ENCODE peak calls at places on chromosome 16, in six cellular contexts. O is SK-N-SH, B is GM23338, S is PC-3, C is neural progenitor cell, Q is hepatocyte. A is an unnamed sample.

GRCh38 chr16:27826893-27827289 is 236.6 kb downstream of the GSG1L start:
- DNase-seq in B (no peak), S (no peak), Q (no peak), O (no peak), C (no peak), A (no peak)

GRCh38 chr16:685967-686366 is 1.8 kb upstream of the JMJD8 start:
- DNase-seq in S (peak), C (peak), B (peak), O (peak), Q (peak), A (no peak)

GRCh38 chr16:2042666-2043295 is 4.9 kb downstream of the NTHL1 start:
- DNase-seq in S (no peak), Q (no peak), O (no peak), B (no peak), C (no peak), A (no peak)

GRCh38 chr16:79278506-79278905 is 322.0 kb downstream of the MAF start:
- DNase-seq in S (no peak), C (no peak), Q (no peak), O (no peak), B (no peak), A (peak)

GRCh38 chr16:85081765-85082164 is 30.5 kb downstream of the CIBAR2 start:
- DNase-seq in B (no peak), S (no peak), O (no peak), Q (no peak), C (peak), A (no peak)

GRCh38 chr16:81831722-81832126 is 52.6 kb downstream of the PLCG2 start:
- DNase-seq in C (no peak), S (no peak), B (peak), Q (no peak), O (no peak), A (peak)

GRCh38 chr16:10871157-10871991 is 5.6 kb upstream of the CIITA start:
- DNase-seq in O (no peak), B (no peak), C (no peak), S (peak), Q (no peak), A (peak)

GRCh38 chr16:23423496-23424049 is 29.4 kb downstream of the COG7 start:
- DNase-seq in C (no peak), B (peak), S (peak), O (no peak), Q (peak), A (no peak)

GRCh38 chr16:54677551-54677950 is 253.1 kb upstream of the IRX5 start:
- DNase-seq in Q (no peak), B (no peak), C (no peak), O (no peak), S (no peak), A (no peak)

GRCh38 chr16:59067207-59067606 is 333.1 kb upstream of the GOT2 start:
- DNase-seq in Q (no peak), O (no peak), S (no peak), C (no peak), B (no peak), A (peak)

GRCh38 chr16:7651803-7652570 is 319.3 kb downstream of the RBFOX1 start:
- DNase-seq in C (peak), S (no peak), B (peak), Q (no peak), O (no peak), A (no peak)

GRCh38 chr16:27314161-27314723 is 468 bp downstream of the IL4R start:
- DNase-seq in Q (peak), S (peak), O (peak), C (no peak), B (peak), A (no peak)

GRCh38 chr16:83807710-83808572 is at the start of gene HSBP1:
- DNase-seq in B (peak), C (peak), Q (peak), S (peak), O (peak), A (peak)

GRCh38 chr16:85221081-85221809 is 109.0 kb upstream of the CIBAR2 start:
- DNase-seq in Q (no peak), O (peak), C (no peak), B (no peak), S (no peak), A (no peak)

GRCh38 chr16:49452568-49452967 is 79.0 kb downstream of the C16orf78 start:
- DNase-seq in S (no peak), Q (no peak), B (peak), O (no peak), C (peak), A (no peak)

GRCh38 chr16:64391009-64391663 is 730.7 kb downstream of the CDH11 start:
- DNase-seq in B (no peak), S (peak), O (no peak), C (no peak), Q (no peak), A (no peak)

GRCh38 chr16:88731699-88732098 is 25.4 kb downstream of the CTU2 start:
- DNase-seq in B (no peak), S (no peak), Q (peak), O (peak), C (no peak), A (no peak)

GRCh38 chr16:13463619-13464018 is 456.3 kb upstream of the ERCC4 start:
- DNase-seq in Q (no peak), C (no peak), O (no peak), S (no peak), B (no peak), A (no peak)

GRCh38 chr16:2149630-2150417 is 1.4 kb downstream of the RAB26 start:
- DNase-seq in O (no peak), B (peak), Q (no peak), C (peak), S (peak), A (peak)

GRCh38 chr16:52825882-52826281 is 226.8 kb downstream of the CHD9NB start:
- DNase-seq in O (no peak), S (no peak), C (no peak), B (no peak), Q (peak), A (no peak)

GRCh38 chr16:87956169-87956770 is 5.0 kb downstream of the BANP start:
- DNase-seq in C (peak), S (no peak), O (no peak), B (peak), Q (peak), A (peak)

GRCh38 chr16:57754354-57755060 is 18.9 kb downstream of the KATNB1 start:
- DNase-seq in B (no peak), O (no peak), S (no peak), C (no peak), Q (no peak), A (no peak)

GRCh38 chr16:83995756-83996155 is 27.7 kb downstream of the NECAB2 start:
- DNase-seq in Q (peak), S (no peak), O (no peak), B (peak), C (peak), A (no peak)

GRCh38 chr16:84603115-84603816 is 14.6 kb downstream of the COTL1 start:
- DNase-seq in C (no peak), S (peak), B (no peak), O (no peak), Q (peak), A (no peak)

GRCh38 chr16:11198817-11199216 is 57.2 kb downstream of the SOCS1 start:
- DNase-seq in Q (peak), C (no peak), O (no peak), S (peak), B (no peak), A (peak)

GRCh38 chr16:54056921-54057320 is 229.7 kb downstream of the IRX3 start:
- DNase-seq in O (no peak), B (no peak), C (no peak), Q (no peak), S (no peak), A (no peak)

GRCh38 chr16:23690771-23691482 is 12.2 kb downstream of the PLK1 start:
- DNase-seq in S (no peak), O (no peak), C (no peak), Q (no peak), B (no peak), A (no peak)

GRCh38 chr16:29789775-29790182 is 772 bp upstream of the KIF22 start:
- DNase-seq in B (peak), O (no peak), Q (no peak), C (no peak), S (no peak), A (peak)

GRCh38 chr16:12507366-12507765 is 296.3 kb downstream of the CPPED1 start:
- DNase-seq in Q (no peak), C (no peak), B (no peak), O (no peak), S (no peak), A (no peak)

GRCh38 chr16:56861092-56861610 is 3.9 kb upstream of the SLC12A3 start:
- DNase-seq in C (peak), B (no peak), O (peak), S (no peak), Q (peak), A (peak)

GRCh38 chr16:56749806-56750491 is 20.0 kb downstream of the NUP93 start:
- DNase-seq in S (no peak), Q (no peak), O (no peak), B (no peak), C (no peak), A (no peak)

GRCh38 chr16:49269231-49269630 is 12.4 kb downstream of the CBLN1 start:
- DNase-seq in O (no peak), S (no peak), C (no peak), Q (no peak), B (no peak), A (no peak)

GRCh38 chr16:84281077-84281476 is 13.6 kb upstream of the WFDC1 start:
- DNase-seq in O (peak), S (peak), Q (no peak), C (peak), B (peak), A (peak)

GRCh38 chr16:67296422-67296821 is 17.1 kb downstream of the PLEKHG4 start:
- DNase-seq in C (no peak), S (peak), B (no peak), O (no peak), Q (no peak), A (no peak)

GRCh38 chr16:58426095-58426494 is 33.8 kb downstream of the GINS3 start:
- DNase-seq in Q (no peak), S (no peak), O (no peak), B (no peak), C (no peak), A (peak)

GRCh38 chr16:78584213-78584860 is 484.9 kb downstream of the WWOX start:
- DNase-seq in C (no peak), O (no peak), B (no peak), Q (no peak), S (no peak), A (no peak)

GRCh38 chr16:67979955-67980678 is at the start of gene DPEP3:
- DNase-seq in B (peak), Q (no peak), C (no peak), S (no peak), O (peak), A (no peak)

GRCh38 chr16:46745594-46745993 is 2.5 kb downstream of the MYLK3 start:
- DNase-seq in S (no peak), Q (no peak), C (no peak), O (no peak), B (peak), A (no peak)

GRCh38 chr16:46751381-46751780 is 3.2 kb upstream of the MYLK3 start:
- DNase-seq in S (no peak), O (no peak), C (no peak), Q (no peak), B (no peak), A (no peak)

GRCh38 chr16:46748775-46749705 is 896 bp upstream of the MYLK3 start:
- DNase-seq in Q (peak), C (no peak), O (peak), S (no peak), B (no peak), A (peak)

GRCh38 chr16:46746821-46747776 is 1.0 kb downstream of the MYLK3 start:
- DNase-seq in C (no peak), O (peak), Q (no peak), S (no peak), B (peak), A (no peak)

GRCh38 chr16:46747777-46748651 is at the start of gene MYLK3:
- DNase-seq in C (peak), Q (peak), S (no peak), O (no peak), B (peak), A (no peak)
- H3K27ac ChIP-seq in C (no peak), Q (no peak), S (no peak), O (no peak), B (peak), A (no peak)

GRCh38 chr16:31376705-31377104 is 16.4 kb upstream of the ITGAD start:
- DNase-seq in Q (no peak), C (no peak), O (no peak), B (no peak), S (no peak), A (no peak)
- TF ChIP-seq EZH2phosphoT487 in Q (no peak), C (no peak), O (no peak), B (no peak), S (no peak), A (no peak)

GRCh38 chr16:31872201-31872600 is 1.4 kb upstream of the ZNF267 start:
- DNase-seq in C (no peak), Q (no peak), O (no peak), B (no peak), S (no peak), A (no peak)
- H2AFZ ChIP-seq in C (no peak), Q (no peak), O (no peak), B (no peak), S (no peak), A (no peak)

GRCh38 chr16:47715442-47716054 is 254.4 kb downstream of the PHKB start:
- DNase-seq in B (no peak), Q (no peak), O (no peak), C (no peak), S (no peak), A (no peak)
- H3K27ac ChIP-seq in B (no peak), Q (no peak), O (no peak), C (no peak), S (no peak), A (no peak)

DNA sequence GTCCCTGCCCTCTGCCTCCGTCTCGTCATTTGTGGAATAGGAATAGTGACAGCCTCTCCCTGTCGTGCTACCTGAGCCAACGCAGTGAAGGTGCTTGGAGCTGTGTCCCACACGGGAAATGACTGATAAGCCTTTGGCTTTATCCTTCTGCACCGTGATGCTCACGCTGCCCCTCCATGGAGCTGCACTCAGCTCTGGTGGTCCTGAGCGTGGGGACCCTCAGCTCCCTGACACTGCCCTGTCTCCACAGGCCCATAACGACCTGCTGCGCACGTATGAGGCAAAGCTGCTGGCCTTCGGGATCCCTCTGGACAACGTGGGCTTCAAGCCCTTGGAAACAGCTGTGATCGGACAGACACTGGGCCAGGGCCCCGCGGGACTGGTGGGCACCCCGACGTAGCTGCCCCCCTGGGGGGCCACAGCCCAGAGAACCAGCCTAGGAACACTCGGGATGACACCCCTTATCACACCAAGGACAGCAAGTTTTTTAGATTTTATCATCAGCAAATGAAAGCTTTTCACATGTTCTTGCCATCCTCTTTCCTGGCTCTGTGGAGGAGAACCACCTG is 23.8 kb upstream of the DBNDD1 start:
- DNase-seq in B (no peak), Q (no peak), S (no peak), C (no peak), O (no peak), A (no peak)
- TF ChIP-seq EZH2phosphoT487 in B (no peak), Q (no peak), S (no peak), C (no peak), O (no peak), A (no peak)

GRCh38 chr16:66204761-66205160 is 161.7 kb upstream of the CDH5 start:
- DNase-seq in C (no peak), B (no peak), O (no peak), Q (no peak), S (peak), A (no peak)

GRCh38 chr16:66203476-66203875 is 163.0 kb upstream of the CDH5 start:
- DNase-seq in B (no peak), S (no peak), O (no peak), C (no peak), Q (no peak), A (no peak)

GRCh38 chr16:66205287-66206167 is 161.0 kb upstream of the CDH5 start:
- DNase-seq in O (no peak), S (peak), Q (no peak), C (no peak), B (no peak), A (no peak)

GRCh38 chr16:66207864-66208226 is 158.6 kb upstream of the CDH5 start:
- DNase-seq in C (no peak), B (no peak), O (no peak), S (peak), Q (no peak), A (no peak)

GRCh38 chr16:66207139-66207863 is 159.2 kb upstream of the CDH5 start:
- DNase-seq in S (no peak), Q (no peak), B (no peak), O (no peak), C (no peak), A (peak)
- H2AFZ ChIP-seq in S (no peak), Q (no peak), B (peak), O (no peak), C (no peak), A (no peak)

GRCh38 chr16:4561565-4561964 is 5.4 kb downstream of the C16orf96 start:
- DNase-seq in S (no peak), O (no peak), B (no peak), Q (no peak), C (peak), A (no peak)
- H3K27ac ChIP-seq in S (no peak), O (no peak), B (no peak), Q (no peak), C (no peak), A (no peak)

GRCh38 chr16:65457084-65457483 is 335.2 kb upstream of the CDH11 start:
- DNase-seq in C (no peak), O (no peak), S (no peak), B (no peak), Q (no peak), A (no peak)

GRCh38 chr16:65449526-65449925 is 327.7 kb upstream of the CDH11 start:
- DNase-seq in C (no peak), B (no peak), O (no peak), S (no peak), Q (no peak), A (no peak)

DNA sequence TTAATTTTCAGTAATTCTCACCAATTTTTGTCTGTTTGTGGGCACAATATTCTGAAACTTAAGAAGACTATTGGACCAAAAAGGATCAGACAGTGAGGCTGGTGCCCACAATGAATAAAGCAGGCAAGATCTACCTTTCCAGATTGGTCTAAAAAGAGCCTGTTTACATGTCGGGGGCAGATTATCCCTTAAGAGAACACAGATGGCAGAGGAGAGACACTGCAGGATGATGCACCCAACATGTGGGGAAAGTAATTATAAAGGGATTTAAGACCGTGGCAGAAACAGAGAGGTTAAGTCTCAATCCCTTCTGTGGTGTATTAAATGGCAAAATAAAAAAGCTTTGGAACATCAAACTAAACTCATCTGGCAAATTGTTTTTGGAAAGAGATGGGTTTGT is 331.8 kb upstream of the CDH11 start:
- DNase-seq in O (no peak), B (no peak), S (no peak), C (peak), Q (no peak), A (no peak)
- TF ChIP-seq EZH2phosphoT487 in O (no peak), B (no peak), S (no peak), C (no peak), Q (no peak), A (no peak)